ENCODE peak calls at places on chromosomes 7 and 10, in seven cellular contexts. F, D, W, Z, J, S and Y are unnamed samples.
A peak's percentile ranks its signal among the peaks of the same experiment; 100 is the strongest.

GRCh38 chr7:92827464-92827863 is 8.9 kb downstream of the CDK6 start:
- DNase-seq in Z (no peak), F (no peak), J (no peak), D (no peak), W (no peak), S (no peak), Y (no peak)

GRCh38 chr7:3230908-3231307 is 70.1 kb upstream of the SDK1 start:
- DNase-seq in Z (no peak), J (no peak), W (no peak), F (no peak), S (no peak), D (no peak), Y (no peak)

GRCh38 chr10:52314822-52315552 is 906 bp downstream of the DKK1 start:
- DNase-seq in J (peak; percentile 42), Z (no peak), F (no peak), S (no peak), W (no peak), D (peak; percentile 17), Y (no peak)

GRCh38 chr10:63133787-63134557 is 844 bp downstream of the NRBF2 start:
- DNase-seq in S (no peak), Z (no peak), D (peak; percentile 36), W (no peak), F (no peak), J (peak; percentile 40), Y (no peak)

GRCh38 chr10:24457661-24458318 is 248.9 kb downstream of the KIAA1217 start:
- DNase-seq in D (no peak), Z (no peak), S (no peak), W (no peak), J (peak; percentile 53), F (no peak), Y (no peak)

GRCh38 chr7:42186181-42186580 is 50.8 kb downstream of the GLI3 start:
- DNase-seq in Z (no peak), F (no peak), W (no peak), S (no peak), D (peak; percentile 81), J (no peak), Y (no peak)

GRCh38 chr7:109354000-109354399 is 784.3 kb downstream of the DNAJB9 start:
- DNase-seq in J (no peak), Z (no peak), S (no peak), W (no peak), F (no peak), D (peak; percentile 5), Y (no peak)

GRCh38 chr7:106626376-106627293 is 34.3 kb downstream of the CCDC71L start:
- DNase-seq in Z (no peak), J (no peak), S (no peak), W (no peak), D (peak; percentile 43), F (no peak), Y (no peak)

GRCh38 chr10:79266543-79267312 is 80.5 kb upstream of the PPIF start:
- DNase-seq in W (peak; percentile 70), S (no peak), F (peak; percentile 77), Z (peak; percentile 56), D (no peak), J (peak; percentile 89), Y (no peak)

GRCh38 chr7:18119985-18120384 is 92.3 kb upstream of the PRPS1L1 start:
- DNase-seq in J (peak; percentile 13), Z (no peak), D (peak; percentile 53), S (peak; percentile 26), F (no peak), W (no peak), Y (no peak)

GRCh38 chr7:84529480-84530205 is 335.1 kb upstream of the SEMA3A start:
- DNase-seq in S (no peak), D (no peak), J (peak; percentile 58), Z (no peak), W (peak; percentile 55), F (peak; percentile 65), Y (no peak)

GRCh38 chr7:124566576-124566975 is 199.0 kb downstream of the GPR37 start:
- DNase-seq in J (peak; percentile 30), Z (no peak), W (peak; percentile 2), S (no peak), D (peak; percentile 27), F (peak; percentile 35), Y (no peak)

GRCh38 chr10:104309980-104310978 is 28.0 kb downstream of the ITPRIP start:
- DNase-seq in Z (no peak), F (no peak), W (no peak), S (no peak), D (no peak), J (peak; percentile 94), Y (no peak)

GRCh38 chr7:151010307-151011096 is 13.8 kb downstream of the ATG9B start:
- DNase-seq in J (no peak), W (no peak), D (peak; percentile 85), S (no peak), F (no peak), Z (no peak), Y (no peak)

GRCh38 chr10:58322072-58322834 is 12.6 kb upstream of the UBE2D1 start:
- DNase-seq in W (no peak), D (no peak), J (peak; percentile 59), F (no peak), Z (peak; percentile 37), S (no peak), Y (no peak)

GRCh38 chr10:119412244-119412750 is 130.2 kb downstream of the RGS10 start:
- DNase-seq in S (no peak), F (no peak), D (no peak), Z (peak; percentile 67), W (peak; percentile 50), J (peak; percentile 95), Y (no peak)

GRCh38 chr7:142927949-142928348 is 5.6 kb downstream of the TRPV5 start:
- DNase-seq in S (no peak), Z (no peak), W (no peak), J (no peak), F (no peak), D (no peak), Y (no peak)

GRCh38 chr10:89702121-89702480 is 711 bp downstream of the KIF20B start:
- DNase-seq in D (peak; percentile 6), J (peak; percentile 22), S (peak; percentile 16), W (no peak), Z (no peak), F (no peak), Y (no peak)

GRCh38 chr7:151060416-151061234 is 1.2 kb downstream of the SLC4A2 start:
- DNase-seq in S (peak; percentile 13), W (no peak), D (no peak), F (no peak), J (no peak), Z (no peak), Y (no peak)

GRCh38 chr10:91194497-91195179 is 25.8 kb upstream of the PCGF5 start:
- DNase-seq in S (no peak), D (no peak), J (peak; percentile 22), W (no peak), Z (no peak), F (no peak), Y (no peak)